ENCODE peak calls at places on chromosomes 5 and 9, in five cellular contexts. X is A549, E is HepG2, A is endothelial cell of umbilical vein, D is K562. S is an unnamed sample.

GRCh38 chr9:137167752-137168574 is 1.9 kb downstream of the LRRC26 start:
- DNase-seq in X (peak; percentile 77), E (no peak), A (no peak), D (peak; percentile 88), S (peak; percentile 50)

GRCh38 chr5:10580531-10581423 is 16.9 kb downstream of the ANKRD33B start:
- DNase-seq in X (no peak), E (no peak), A (no peak), D (no peak), S (no peak)

GRCh38 chr5:119286516-119287488 is 69.0 kb upstream of the TNFAIP8 start:
- DNase-seq in X (peak; percentile 5), E (no peak), A (no peak), D (no peak), S (peak; percentile 29)

GRCh38 chr5:3656803-3657202 is 61.2 kb downstream of the IRX1 start:
- DNase-seq in X (no peak), E (no peak), A (no peak), D (no peak), S (no peak)

GRCh38 chr5:157543825-157544622 is 31.6 kb downstream of the ADAM19 start:
- DNase-seq in X (no peak), E (no peak), A (peak; percentile 65), D (no peak), S (no peak)

GRCh38 chr9:93968451-93969327 is 13.5 kb upstream of the BARX1 start:
- DNase-seq in X (no peak), E (peak; percentile 53), A (no peak), D (no peak), S (no peak)

GRCh38 chr5:75611324-75612210 is at the start of gene ANKDD1B:
- DNase-seq in X (peak; percentile 42), E (no peak), A (peak; percentile 60), D (no peak), S (no peak)

GRCh38 chr9:35712762-35713400 is 19.1 kb downstream of the TLN1 start:
- DNase-seq in X (no peak), E (no peak), A (no peak), D (no peak), S (no peak)

GRCh38 chr5:14105717-14106435 is 37.3 kb upstream of the TRIO start:
- DNase-seq in X (peak; percentile 76), E (peak; percentile 22), A (peak; percentile 83), D (no peak), S (no peak)

GRCh38 chr9:27701664-27702063 is 128.4 kb upstream of the C9orf72 start:
- DNase-seq in X (no peak), E (no peak), A (no peak), D (no peak), S (peak; percentile 44)

DNA sequence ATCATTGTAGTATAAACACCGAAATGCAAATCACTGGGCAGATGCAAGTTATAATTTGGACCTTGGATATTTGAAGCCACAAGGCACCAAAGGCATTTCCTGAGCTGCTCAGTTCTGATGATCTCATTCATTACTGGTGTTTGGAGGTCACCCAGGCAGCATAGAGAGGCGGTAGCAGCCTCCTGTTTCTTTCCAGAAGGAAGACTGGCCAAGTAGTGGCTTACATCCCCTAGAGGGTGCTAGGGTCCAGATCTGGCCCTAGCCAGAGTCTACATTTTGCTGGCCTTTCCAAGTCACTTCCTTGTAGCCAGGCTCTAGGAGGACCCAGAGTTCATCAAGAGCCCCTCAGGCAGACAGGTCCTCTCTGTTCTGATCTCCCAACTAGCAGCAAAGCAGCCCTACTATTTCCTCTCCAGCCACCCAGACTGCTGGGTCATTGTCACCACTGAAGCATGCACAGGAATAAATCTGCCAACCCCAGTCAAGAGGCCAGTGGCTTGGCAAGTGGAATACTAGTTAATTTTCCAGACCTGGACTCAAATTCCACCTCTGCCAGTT is 33.4 kb upstream of the TTC1 start:
- DNase-seq in X (peak; percentile 52), E (peak; percentile 6), A (peak; percentile 64), D (no peak), S (peak; percentile 9)
- TF ChIP-seq CTCF in X (no peak), E (no peak), A (peak; percentile 40), D (peak; percentile 29), S (no peak)

GRCh38 chr5:82991678-82992323 is 85.4 kb downstream of the TMEM167A start:
- DNase-seq in X (peak; percentile 28), E (no peak), A (peak; percentile 40), D (no peak), S (no peak)
- TF ChIP-seq MYC in X (no peak), E (no peak), A (no peak), D (no peak), S (no peak)

DNA sequence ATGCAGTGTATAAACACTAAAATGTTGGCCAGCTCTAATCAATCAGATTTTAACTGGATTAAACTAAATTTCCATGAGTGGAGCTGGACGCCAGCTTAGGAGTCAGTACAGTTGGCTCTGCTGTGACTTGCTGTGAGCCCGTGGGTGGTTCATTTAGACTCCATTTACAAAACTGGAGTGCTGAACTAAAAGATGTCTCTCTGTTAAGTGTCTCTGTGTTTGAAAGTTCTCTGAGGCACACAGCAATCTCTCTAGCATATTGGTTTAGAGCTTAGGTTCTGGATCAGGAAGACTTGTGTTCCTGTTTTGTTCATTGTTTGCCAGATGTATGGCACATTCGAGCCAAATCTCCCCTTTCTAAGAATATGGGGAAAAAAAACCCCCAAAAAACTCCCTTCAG is 28.0 kb upstream of the ARL14EPL start:
- DNase-seq in X (no peak), E (no peak), A (no peak), D (no peak), S (no peak)
- TF ChIP-seq CTCF in X (no peak), E (no peak), A (no peak), D (no peak), S (no peak)

DNA sequence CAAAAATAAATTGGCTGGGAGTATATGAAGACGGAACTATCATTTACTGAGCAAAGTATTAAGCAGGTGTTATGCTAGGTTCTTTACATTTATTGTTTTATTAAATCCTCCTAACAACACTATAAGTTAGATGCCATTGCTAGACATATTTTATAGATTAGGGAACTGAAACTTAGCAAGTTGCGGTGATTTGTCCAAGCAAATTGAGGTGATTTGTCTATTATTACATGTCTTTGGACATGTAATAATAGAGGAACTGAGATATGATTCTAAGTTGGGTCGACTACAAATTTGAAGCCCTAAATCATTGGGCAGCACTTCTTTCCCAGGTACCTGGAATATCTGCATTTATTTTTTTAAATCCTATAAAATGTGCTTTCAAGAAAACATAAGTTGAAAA is 429.9 kb downstream of the GABRG2 start:
- DNase-seq in X (no peak), E (no peak), A (no peak), D (no peak), S (no peak)
- TF ChIP-seq MYC in X (no peak), E (no peak), A (no peak), D (no peak), S (no peak)